ENCODE peak calls at places on chromosomes 11 and 22, in six cellular contexts. N, W, K, A, O and F are unnamed samples. For H3K4me1, the result is how much of the 10 kb centered on the place peaks cover.

GRCh38 chr22:30555282-30556210 is 9.0 kb upstream of the SEC14L6 start:
- DNase-seq in K (no peak), A (no peak), O (no peak), N (no peak), W (no peak), F (no peak)

GRCh38 chr11:73326929-73327811 is 19.1 kb downstream of the ARHGEF17 start:
- DNase-seq in W (no peak), N (no peak), O (no peak), K (peak), A (no peak), F (peak)

GRCh38 chr11:118380571-118380970 is 20.8 kb upstream of the ATP5MG start:
- DNase-seq in A (no peak), N (no peak), K (peak), W (no peak), O (no peak), F (no peak)

GRCh38 chr11:16986434-16987204 is 27.6 kb downstream of the PLEKHA7 start:
- DNase-seq in A (no peak), O (peak), W (no peak), K (no peak), N (no peak), F (no peak)

GRCh38 chr11:97259434-97259833 is 869.6 kb downstream of the JRKL start:
- DNase-seq in K (no peak), O (no peak), N (no peak), W (no peak), A (no peak), F (no peak)

GRCh38 chr11:125451400-125452124 is 44.5 kb downstream of the FEZ1 start:
- DNase-seq in A (no peak), O (no peak), K (peak), N (peak), W (peak), F (peak)

GRCh38 chr22:30634477-30635233 is 926 bp upstream of the SLC35E4 start:
- DNase-seq in O (peak), W (peak), A (peak), N (peak), K (peak), F (peak)

GRCh38 chr11:1691027-1691877 is 5.7 kb upstream of the KRTAP5-6 start:
- DNase-seq in W (no peak), N (no peak), A (no peak), O (no peak), K (no peak), F (no peak)

GRCh38 chr11:12642040-12642439 is 32.2 kb upstream of the TEAD1 start:
- DNase-seq in K (peak), W (no peak), O (no peak), N (no peak), A (no peak), F (no peak)

GRCh38 chr11:13375798-13376197 is 87.2 kb downstream of the BTBD10 start:
- DNase-seq in W (no peak), K (no peak), N (no peak), A (no peak), O (no peak), F (no peak)

GRCh38 chr22:49983148-49984042 is 22.8 kb downstream of the PIM3 start:
- DNase-seq in O (no peak), W (no peak), A (no peak), N (peak), K (no peak), F (no peak)

GRCh38 chr11:61718046-61718531 is 34.3 kb upstream of the MYRF start:
- DNase-seq in A (no peak), N (peak), O (no peak), K (no peak), W (no peak), F (peak)

GRCh38 chr11:61719968-61720367 is 32.5 kb upstream of the MYRF start:
- DNase-seq in W (no peak), N (no peak), K (no peak), A (no peak), O (no peak), F (no peak)

GRCh38 chr11:61720597-61720996 is 31.8 kb upstream of the MYRF start:
- DNase-seq in K (no peak), W (no peak), N (no peak), O (no peak), A (no peak), F (no peak)

GRCh38 chr11:61717286-61718033 is 35.0 kb upstream of the MYRF start:
- DNase-seq in W (no peak), K (no peak), N (no peak), A (no peak), O (no peak), F (no peak)

GRCh38 chr11:61718613-61719302 is 33.7 kb upstream of the MYRF start:
- DNase-seq in W (peak), N (peak), A (no peak), K (peak), O (no peak), F (peak)
- H3K4me1 ChIP-seq in W (under half), N (under half), A (under half), K (under half), O (under half), F (under half)

GRCh38 chr22:42282252-42282942 is 11.9 kb upstream of the TCF20 start:
- DNase-seq in K (no peak), O (no peak), N (no peak), A (no peak), W (no peak), F (no peak)

GRCh38 chr22:42284230-42284591 is 13.8 kb upstream of the TCF20 start:
- DNase-seq in O (no peak), A (no peak), W (no peak), K (no peak), N (no peak), F (no peak)

GRCh38 chr22:42282943-42283287 is 12.5 kb upstream of the TCF20 start:
- DNase-seq in A (no peak), N (no peak), K (no peak), O (no peak), W (no peak), F (no peak)

GRCh38 chr22:42284643-42285181 is 14.3 kb upstream of the TCF20 start:
- DNase-seq in W (no peak), A (no peak), K (no peak), N (no peak), O (no peak), F (no peak)

DNA sequence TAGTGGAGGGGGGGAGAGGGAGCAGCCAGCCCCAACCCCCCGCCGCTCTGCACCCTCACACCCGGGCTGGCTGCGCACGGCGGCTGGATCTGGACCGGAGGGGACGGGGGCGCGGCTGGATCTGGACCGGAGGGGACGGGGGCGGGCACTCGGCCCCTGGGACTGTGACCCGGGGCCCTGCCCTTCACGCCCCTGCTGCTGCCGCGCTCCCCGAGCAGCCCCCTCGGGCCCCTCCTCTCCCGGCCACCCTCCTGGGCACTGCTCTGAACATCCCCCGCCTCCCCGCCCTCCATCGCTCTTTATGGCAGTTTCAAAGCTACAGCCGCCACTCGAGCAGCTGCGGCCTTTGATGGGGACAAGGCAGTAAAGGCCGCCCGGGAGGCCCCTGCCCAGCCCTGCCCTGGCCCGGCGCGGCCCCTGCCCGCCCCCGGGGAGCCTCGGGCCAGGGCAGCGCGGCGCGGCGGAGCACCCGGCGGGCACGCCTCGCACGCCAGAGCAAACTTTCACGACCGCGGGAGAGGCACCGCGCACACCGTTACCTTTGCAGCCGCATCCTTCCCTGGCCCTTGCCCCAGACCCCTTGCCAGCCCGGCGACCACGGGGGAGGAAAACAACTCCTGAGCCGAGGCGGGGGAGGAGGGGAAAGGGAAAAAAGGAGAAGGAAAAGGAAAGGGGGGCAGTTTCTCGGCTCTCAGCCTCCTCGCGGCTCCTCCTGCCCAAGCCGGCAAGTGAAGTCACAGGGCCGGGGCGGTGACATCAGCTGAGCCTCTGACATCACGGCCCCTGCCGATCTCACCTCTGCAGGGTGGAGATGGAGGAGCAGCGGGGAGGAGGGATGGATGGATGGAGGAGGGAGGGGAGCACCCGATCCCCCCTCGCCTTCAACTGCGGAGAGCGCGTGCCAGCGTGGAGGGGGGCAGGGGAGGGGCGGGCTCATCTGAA is 13.1 kb upstream of the TCF20 start:
- DNase-seq in A (no peak), O (no peak), N (peak), K (no peak), W (peak), F (peak)
- H3K27ac ChIP-seq in A (no peak), O (no peak), N (no peak), K (no peak), W (no peak), F (no peak)

DNA sequence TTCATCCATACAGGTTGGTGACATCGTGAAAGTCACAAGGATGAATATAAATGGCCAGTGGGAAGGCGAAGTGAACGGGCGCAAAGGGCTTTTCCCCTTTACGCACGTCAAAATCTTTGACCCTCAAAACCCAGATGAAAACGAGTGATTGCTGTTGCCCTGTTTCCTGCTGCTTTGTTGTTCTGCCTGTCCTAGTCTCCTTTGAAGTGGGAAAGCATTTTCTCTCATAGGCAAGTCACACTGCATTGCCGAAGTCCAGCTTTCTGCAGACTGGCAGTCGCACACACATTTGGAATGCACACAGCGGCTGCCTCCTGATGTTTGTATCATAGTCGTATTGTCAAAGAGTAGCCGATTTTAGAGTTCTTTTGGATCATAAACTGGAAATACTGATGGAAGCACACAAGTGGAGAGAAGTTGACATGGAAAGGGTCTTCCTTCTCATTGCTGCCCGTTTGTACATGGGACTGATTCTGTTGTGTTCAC is 17.3 kb upstream of the AIFM3 start:
- DNase-seq in A (no peak), O (no peak), W (no peak), N (no peak), K (no peak), F (no peak)
- H3K4me1 ChIP-seq in A (under half), O (under half), W (under half), N (under half), K (under half), F (under half)

GRCh38 chr11:128506999-128507591 is 80.3 kb downstream of the ETS1 start:
- DNase-seq in N (no peak), A (peak), O (peak), W (no peak), K (peak), F (peak)
- H3K27ac ChIP-seq in N (no peak), A (peak), O (peak), W (no peak), K (peak), F (peak)

GRCh38 chr22:46058591-46059519 is 81.9 kb upstream of the WNT7B start:
- DNase-seq in K (no peak), N (no peak), A (no peak), W (no peak), O (peak), F (no peak)
- H3K4me1 ChIP-seq in K (under half), N (under half), A (half or more), W (under half), O (under half), F (under half)

GRCh38 chr22:37918580-37919274 is 12.6 kb downstream of the MICALL1 start:
- DNase-seq in N (no peak), W (no peak), K (no peak), A (no peak), O (no peak), F (no peak)
- H3K27ac ChIP-seq in N (no peak), W (no peak), K (no peak), A (peak), O (no peak), F (no peak)

GRCh38 chr11:19768197-19768596 is 55.6 kb downstream of the NAV2 start:
- DNase-seq in K (no peak), A (no peak), O (no peak), N (no peak), W (no peak), F (no peak)
- H3K4me1 ChIP-seq in K (under half), A (half or more), O (under half), N (under half), W (under half), F (under half)

GRCh38 chr22:44703269-44703870 is 1.4 kb downstream of the PRR5 start:
- DNase-seq in W (no peak), A (no peak), N (no peak), K (no peak), O (no peak), F (no peak)
- H3K27ac ChIP-seq in W (no peak), A (no peak), N (no peak), K (no peak), O (no peak), F (peak)

GRCh38 chr22:22397875-22398524 is 110.5 kb downstream of the ZNF280B start:
- DNase-seq in O (no peak), A (peak), W (no peak), K (no peak), N (no peak), F (peak)
- H3K4me1 ChIP-seq in O (under half), A (under half), W (under half), K (under half), N (under half), F (under half)